ENCODE peak calls at places on chromosomes 3 and 15, in five cellular contexts. G, J, L, T and S are unnamed samples.

GRCh38 chr15:40812721-40813425 is 5.6 kb upstream of the DNAJC17 start:
- DNase-seq in G (no peak), J (no peak), L (no peak), T (no peak), S (no peak)

GRCh38 chr15:34760909-34761308 is 6.1 kb upstream of the GJD2 start:
- DNase-seq in G (no peak), J (no peak), L (no peak), T (no peak), S (no peak)

GRCh38 chr3:152360303-152360702 is 91.6 kb downstream of the MBNL1 start:
- DNase-seq in G (no peak), J (no peak), L (no peak), T (no peak), S (no peak)

GRCh38 chr3:183142199-183142598 is 20.3 kb downstream of the LAMP3 start:
- DNase-seq in G (no peak), J (no peak), L (no peak), T (peak; percentile 18), S (no peak)

GRCh38 chr3:122392868-122393844 is 9.2 kb downstream of the FAM162A start:
- DNase-seq in G (no peak), J (peak; percentile 47), L (peak; percentile 60), T (no peak), S (peak; percentile 37)

GRCh38 chr15:85837011-85837433 is 42.3 kb upstream of the KLHL25 start:
- DNase-seq in G (no peak), J (no peak), L (no peak), T (peak; percentile 46), S (peak; percentile 80)

GRCh38 chr3:45043715-45044299 is 17.7 kb downstream of the CLEC3B start:
- DNase-seq in G (no peak), J (no peak), L (peak; percentile 92), T (no peak), S (no peak)

GRCh38 chr3:58178528-58179234 is 32.1 kb downstream of the DNASE1L3 start:
- DNase-seq in G (no peak), J (no peak), L (no peak), T (peak; percentile 37), S (no peak)

GRCh38 chr15:90345859-90346258 is 6.2 kb upstream of the ZNF774 start:
- DNase-seq in G (no peak), J (no peak), L (no peak), T (no peak), S (no peak)

GRCh38 chr3:61821823-61822251 is 260.5 kb downstream of the PTPRG start:
- DNase-seq in G (no peak), J (no peak), L (peak; percentile 71), T (no peak), S (no peak)

GRCh38 chr3:5476403-5476802 is 288.9 kb downstream of the EDEM1 start:
- DNase-seq in G (no peak), J (no peak), L (no peak), T (no peak), S (peak; percentile 4)

GRCh38 chr3:55692958-55693558 is 206.0 kb upstream of the WNT5A start:
- DNase-seq in G (no peak), J (no peak), L (peak; percentile 61), T (no peak), S (no peak)

GRCh38 chr3:24496529-24497482 is 2.2 kb upstream of the THRB start:
- DNase-seq in G (no peak), J (no peak), L (peak; percentile 87), T (peak; percentile 90), S (peak; percentile 94)

GRCh38 chr15:91956026-91956723 is 102.7 kb downstream of the SLCO3A1 start:
- DNase-seq in G (no peak), J (no peak), L (peak; percentile 25), T (no peak), S (no peak)

GRCh38 chr3:147513785-147514184 is 104.6 kb downstream of the ZIC1 start:
- DNase-seq in G (no peak), J (no peak), L (no peak), T (no peak), S (no peak)

GRCh38 chr15:57567909-57568308 is 23.8 kb upstream of the MYZAP start:
- DNase-seq in G (no peak), J (no peak), L (no peak), T (no peak), S (no peak)

GRCh38 chr15:44075535-44075934 is 119.5 kb downstream of the FRMD5 start:
- DNase-seq in G (no peak), J (no peak), L (peak; percentile 91), T (no peak), S (no peak)